ENCODE peak calls at places on chromosomes 1 and 21, in four cellular contexts. G, Q, P and A are unnamed samples.

GRCh38 chr21:35503646-35504045 is 454.5 kb upstream of the RUNX1 start:
- DNase-seq in G (no peak), Q (no peak), P (no peak), A (no peak)

GRCh38 chr21:35791541-35792335 is 268.6 kb downstream of the SETD4 start:
- DNase-seq in G (no peak), Q (no peak), P (no peak), A (no peak)

GRCh38 chr21:28771790-28772501 is 220.7 kb downstream of the LTN1 start:
- DNase-seq in G (no peak), Q (no peak), P (no peak), A (no peak)

GRCh38 chr1:67580671-67581403 is 104.2 kb upstream of the GADD45A start:
- DNase-seq in G (no peak), Q (no peak), P (no peak), A (no peak)

GRCh38 chr1:33392639-33393038 is 38.3 kb downstream of the PHC2 start:
- DNase-seq in G (peak; percentile 60), Q (no peak), P (peak; percentile 38), A (no peak)

GRCh38 chr1:19423130-19423529 is 62.2 kb downstream of the CAPZB start:
- DNase-seq in G (no peak), Q (no peak), P (no peak), A (no peak)

GRCh38 chr1:58395355-58395754 is 151.2 kb downstream of the OMA1 start:
- DNase-seq in G (no peak), Q (peak; percentile 45), P (no peak), A (peak; percentile 34)

GRCh38 chr1:231058416-231059109 is 18.5 kb upstream of the FAM89A start:
- DNase-seq in G (no peak), Q (peak; percentile 45), P (no peak), A (no peak)

GRCh38 chr1:237672748-237673147 is 218.0 kb downstream of the ZP4 start:
- DNase-seq in G (peak; percentile 39), Q (no peak), P (no peak), A (no peak)

GRCh38 chr1:57232500-57232899 is 191.4 kb downstream of the DAB1 start:
- DNase-seq in G (no peak), Q (peak; percentile 29), P (no peak), A (no peak)

GRCh38 chr1:63327417-63328139 is 5.2 kb downstream of the FOXD3 start:
- DNase-seq in G (peak; percentile 89), Q (peak; percentile 24), P (peak; percentile 79), A (peak; percentile 60)

GRCh38 chr1:64282353-64282752 is 78.9 kb downstream of the UBE2U start:
- DNase-seq in G (peak; percentile 89), Q (no peak), P (no peak), A (no peak)

GRCh38 chr1:178607718-178608408 is 95.0 kb downstream of the TEX35 start:
- DNase-seq in G (no peak), Q (no peak), P (no peak), A (no peak)

GRCh38 chr21:26686278-26686677 is 113.2 kb upstream of the CYYR1 start:
- DNase-seq in G (peak; percentile 17), Q (no peak), P (no peak), A (no peak)

GRCh38 chr1:246447501-246447900 is 59.6 kb downstream of the SMYD3 start:
- DNase-seq in G (no peak), Q (no peak), P (no peak), A (no peak)

GRCh38 chr1:246454655-246455054 is 52.4 kb downstream of the SMYD3 start:
- DNase-seq in G (no peak), Q (no peak), P (no peak), A (no peak)

GRCh38 chr1:246455487-246455886 is 51.6 kb downstream of the SMYD3 start:
- DNase-seq in G (no peak), Q (no peak), P (no peak), A (no peak)

GRCh38 chr1:246448373-246448772 is 58.7 kb downstream of the SMYD3 start:
- DNase-seq in G (no peak), Q (no peak), P (no peak), A (no peak)

DNA sequence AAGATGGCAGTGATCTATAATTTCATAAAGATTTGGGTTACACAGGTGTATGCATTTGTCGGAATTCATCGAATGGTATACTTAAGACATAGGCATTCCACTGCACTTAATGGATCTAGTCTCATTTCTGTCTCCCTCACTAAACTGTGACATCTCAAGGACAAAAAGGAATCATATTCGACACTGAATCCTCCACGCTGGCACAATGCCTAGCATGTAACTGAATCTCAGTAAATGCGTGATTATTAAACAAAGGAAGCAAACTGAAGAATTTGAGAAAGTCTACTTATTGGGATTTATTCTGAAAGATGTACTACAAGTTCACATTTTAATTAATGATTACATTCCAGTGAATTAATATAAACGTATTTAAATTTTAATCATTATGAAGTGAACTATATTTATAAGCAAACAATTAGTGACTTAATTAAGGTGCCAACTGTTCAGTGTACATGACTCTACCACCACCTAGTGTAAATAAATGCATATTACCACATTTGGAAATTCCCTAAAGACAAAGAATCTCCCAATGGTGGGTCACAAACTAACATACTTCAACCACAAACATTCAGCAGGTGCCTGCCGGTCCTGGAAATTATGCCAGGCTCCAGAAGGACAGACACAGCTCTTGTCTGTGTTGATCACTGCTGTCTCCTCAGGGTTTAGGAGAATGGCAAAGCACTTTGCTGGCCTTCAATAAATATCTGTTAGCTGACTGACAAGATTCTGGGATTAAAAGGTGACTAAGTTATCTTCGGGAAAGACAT is 56.4 kb downstream of the SMYD3 start:
- DNase-seq in G (peak; percentile 42), Q (peak; percentile 5), P (peak; percentile 57), A (peak; percentile 12)
- TF ChIP-seq ELF1 in G (no peak), Q (no peak), P (no peak), A (no peak)

GRCh38 chr1:85307987-85308836 is 31.8 kb upstream of the BCL10 start:
- DNase-seq in G (peak; percentile 83), Q (peak; percentile 70), P (peak; percentile 72), A (peak; percentile 78)
- TF ChIP-seq ELF1 in G (no peak), Q (no peak), P (no peak), A (no peak)

GRCh38 chr1:156146006-156146748 is 7.2 kb upstream of the SEMA4A start:
- DNase-seq in G (peak; percentile 85), Q (peak; percentile 86), P (peak; percentile 66), A (peak; percentile 74)
- TF ChIP-seq ELF1 in G (no peak), Q (peak; percentile 34), P (peak; percentile 22), A (no peak)

GRCh38 chr1:54273092-54273836 is 73.3 kb downstream of the MRPL37 start:
- DNase-seq in G (peak; percentile 80), Q (no peak), P (peak; percentile 70), A (no peak)
- TF ChIP-seq ELF1 in G (no peak), Q (no peak), P (no peak), A (no peak)

DNA sequence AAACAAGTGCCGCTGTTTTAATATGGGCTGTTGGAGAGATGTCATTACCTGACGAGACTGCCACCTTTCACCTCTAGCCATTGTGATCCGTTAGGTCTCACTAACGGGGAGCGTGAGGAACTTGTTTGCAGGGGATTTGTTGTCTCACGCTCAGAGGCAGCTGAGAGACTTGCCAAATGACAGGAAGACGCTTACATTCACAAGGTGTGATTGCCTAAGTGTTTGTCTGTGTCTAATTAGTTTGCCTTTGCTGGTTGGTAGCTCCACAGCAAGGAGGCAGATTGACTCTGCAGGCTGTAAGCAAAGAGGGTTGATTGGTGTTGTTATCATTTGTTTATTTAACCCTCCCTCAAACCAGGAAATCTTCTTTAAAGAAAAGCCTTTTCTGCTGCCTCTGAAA is 203.7 kb downstream of the ZNF326 start:
- DNase-seq in G (no peak), Q (no peak), P (no peak), A (no peak)
- TF ChIP-seq ELF1 in G (no peak), Q (no peak), P (no peak), A (no peak)

GRCh38 chr1:165666152-165666551 is 32.2 kb downstream of the ALDH9A1 start:
- DNase-seq in G (no peak), Q (no peak), P (no peak), A (no peak)
- TF ChIP-seq ELF1 in G (no peak), Q (no peak), P (no peak), A (no peak)

GRCh38 chr1:229643996-229644748 is 18.1 kb downstream of the URB2 start:
- DNase-seq in G (no peak), Q (no peak), P (no peak), A (no peak)
- TF ChIP-seq ELF1 in G (no peak), Q (no peak), P (no peak), A (no peak)